ENCODE peak calls at places on chromosomes 1 and 21, in seven cellular contexts. F, K, I, Z, T, D and X are unnamed samples.

GRCh38 chr1:29631836-29632420 is 395.6 kb downstream of the PTPRU start:
- DNase-seq in F (no peak), K (no peak), I (no peak), Z (no peak), T (peak; percentile 3), D (no peak), X (no peak)

GRCh38 chr1:228088586-228089498 is 6.3 kb downstream of the ARF1 start:
- DNase-seq in F (no peak), K (no peak), I (no peak), Z (no peak), T (no peak), D (peak; percentile 82), X (peak; percentile 85)

GRCh38 chr1:154716012-154716411 is 108.0 kb upstream of the ADAR start:
- DNase-seq in F (no peak), K (peak; percentile 44), I (no peak), Z (no peak), T (no peak), D (no peak), X (peak; percentile 86)

GRCh38 chr1:27861436-27861835 is 10.9 kb upstream of the THEMIS2 start:
- DNase-seq in F (no peak), K (no peak), I (no peak), Z (no peak), T (no peak), D (no peak), X (no peak)

GRCh38 chr1:151547119-151547899 is 7.2 kb downstream of the TUFT1 start:
- DNase-seq in F (no peak), K (peak; percentile 65), I (peak; percentile 64), Z (peak; percentile 60), T (peak; percentile 85), D (no peak), X (no peak)

GRCh38 chr1:154812911-154813816 is 56.9 kb downstream of the KCNN3 start:
- DNase-seq in F (no peak), K (peak; percentile 63), I (no peak), Z (no peak), T (no peak), D (no peak), X (no peak)

GRCh38 chr1:183012301-183012994 is 10.8 kb upstream of the LAMC1 start:
- DNase-seq in F (no peak), K (no peak), I (no peak), Z (no peak), T (no peak), D (no peak), X (no peak)

GRCh38 chr1:158328424-158328823 is 2.9 kb downstream of the CD1B start:
- DNase-seq in F (no peak), K (no peak), I (no peak), Z (no peak), T (no peak), D (no peak), X (no peak)

GRCh38 chr1:156263288-156263655 is 15.4 kb upstream of the PAQR6 start:
- DNase-seq in F (no peak), K (no peak), I (no peak), Z (no peak), T (no peak), D (no peak), X (no peak)

GRCh38 chr1:96842215-96842614 is 120.6 kb downstream of the PTBP2 start:
- DNase-seq in F (no peak), K (no peak), I (no peak), Z (no peak), T (no peak), D (no peak), X (no peak)

GRCh38 chr1:149917590-149918144 is at the start of gene SV2A:
- DNase-seq in F (peak; percentile 30), K (peak; percentile 80), I (peak; percentile 72), Z (no peak), T (peak; percentile 85), D (no peak), X (no peak)

GRCh38 chr1:235329139-235329808 is 904 bp downstream of the GGPS1 start:
- DNase-seq in F (peak; percentile 14), K (peak; percentile 20), I (peak; percentile 21), Z (no peak), T (peak; percentile 74), D (no peak), X (peak; percentile 50)

GRCh38 chr1:89429062-89429461 is 65.2 kb downstream of the GBP6 start:
- DNase-seq in F (no peak), K (no peak), I (no peak), Z (no peak), T (no peak), D (peak; percentile 23), X (no peak)

GRCh38 chr1:182431278-182431677 is 18.7 kb upstream of the RGSL1 start:
- DNase-seq in F (no peak), K (no peak), I (no peak), Z (no peak), T (no peak), D (no peak), X (no peak)

GRCh38 chr21:35336534-35336933 is 287.4 kb upstream of the RUNX1 start:
- DNase-seq in F (no peak), K (no peak), I (no peak), Z (no peak), T (no peak), D (no peak), X (no peak)

GRCh38 chr1:218624051-218624450 is 278.9 kb downstream of the TGFB2 start:
- DNase-seq in F (no peak), K (no peak), I (no peak), Z (no peak), T (no peak), D (no peak), X (no peak)

GRCh38 chr1:18182518-18183160 is 75.0 kb downstream of the IGSF21 start:
- DNase-seq in F (no peak), K (no peak), I (no peak), Z (no peak), T (no peak), D (no peak), X (peak; percentile 61)

GRCh38 chr1:61120998-61121397 is 38.6 kb downstream of the NFIA start:
- DNase-seq in F (no peak), K (peak; percentile 32), I (no peak), Z (no peak), T (no peak), D (peak; percentile 21), X (no peak)

GRCh38 chr1:201883786-201884185 is 4.9 kb upstream of the SHISA4 start:
- DNase-seq in F (no peak), K (peak; percentile 16), I (no peak), Z (peak; percentile 30), T (no peak), D (peak; percentile 16), X (peak; percentile 74)

GRCh38 chr1:22204989-22205913 is 62.4 kb upstream of the WNT4 start:
- DNase-seq in F (no peak), K (no peak), I (no peak), Z (no peak), T (no peak), D (no peak), X (no peak)

GRCh38 chr1:1777950-1778826 is at the start of gene NADK:
- DNase-seq in F (peak; percentile 76), K (no peak), I (peak; percentile 64), Z (peak; percentile 55), T (no peak), D (no peak), X (no peak)

GRCh38 chr1:81349194-81349965 is 451.4 kb upstream of the ADGRL2 start:
- DNase-seq in F (no peak), K (no peak), I (no peak), Z (no peak), T (no peak), D (no peak), X (no peak)

GRCh38 chr21:25944672-25945213 is 210.0 kb downstream of the GABPA start:
- DNase-seq in F (no peak), K (no peak), I (no peak), Z (no peak), T (no peak), D (no peak), X (no peak)

GRCh38 chr1:33050221-33051076 is 13.8 kb upstream of the AK2 start:
- DNase-seq in F (no peak), K (no peak), I (peak; percentile 23), Z (no peak), T (no peak), D (no peak), X (peak; percentile 75)

GRCh38 chr1:225748479-225748878 is 29.1 kb upstream of the SRP9 start:
- DNase-seq in F (no peak), K (no peak), I (no peak), Z (no peak), T (no peak), D (no peak), X (no peak)

GRCh38 chr1:62209931-62210595 is 15.4 kb downstream of the L1TD1 start:
- DNase-seq in F (no peak), K (no peak), I (no peak), Z (no peak), T (no peak), D (no peak), X (no peak)
- TF ChIP-seq CTCF in F (no peak), K (no peak), I (no peak), Z (no peak), T (no peak), D (no peak), X (no peak)

GRCh38 chr1:222561656-222562055 is 13.8 kb upstream of the HHIPL2 start:
- DNase-seq in F (no peak), K (no peak), I (no peak), Z (no peak), T (no peak), D (no peak), X (no peak)
- TF ChIP-seq CTCF in F (no peak), K (no peak), I (no peak), Z (no peak), T (no peak), D (no peak), X (no peak)

GRCh38 chr1:179090923-179091322 is 9.1 kb downstream of the TOR3A start:
- DNase-seq in F (no peak), K (no peak), I (no peak), Z (no peak), T (no peak), D (no peak), X (no peak)

GRCh38 chr1:179092896-179093461 is 11.1 kb downstream of the TOR3A start:
- DNase-seq in F (no peak), K (no peak), I (no peak), Z (no peak), T (no peak), D (no peak), X (no peak)

GRCh38 chr1:179089827-179090482 is 8.1 kb downstream of the TOR3A start:
- DNase-seq in F (no peak), K (no peak), I (no peak), Z (no peak), T (no peak), D (no peak), X (no peak)

GRCh38 chr1:179091691-179092165 is 9.9 kb downstream of the TOR3A start:
- DNase-seq in F (no peak), K (no peak), I (no peak), Z (no peak), T (peak; percentile 81), D (peak; percentile 45), X (no peak)

DNA sequence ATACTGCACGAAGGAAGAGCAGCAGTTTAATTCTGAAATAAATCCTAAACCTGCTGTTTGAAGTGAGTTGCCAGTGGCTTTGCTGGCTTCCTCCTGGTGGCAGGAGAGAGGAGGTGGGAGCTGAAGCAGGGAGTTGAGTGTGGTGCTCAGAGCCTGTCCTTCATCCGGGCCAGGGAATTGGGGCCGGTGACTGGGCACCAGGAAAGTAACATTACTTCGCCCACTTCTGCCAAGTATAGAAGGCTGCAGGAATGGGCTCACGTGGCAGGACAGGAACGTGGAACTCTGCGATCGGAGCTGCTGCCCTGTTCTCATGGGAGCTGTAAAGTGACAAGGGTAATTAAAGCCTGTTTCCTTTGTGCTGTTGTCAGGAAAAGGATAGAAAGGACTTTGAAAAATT is 8.7 kb downstream of the TOR3A start:
- DNase-seq in F (no peak), K (no peak), I (no peak), Z (no peak), T (no peak), D (no peak), X (no peak)
- TF ChIP-seq CTCF in F (peak; percentile 27), K (no peak), I (no peak), Z (no peak), T (no peak), D (no peak), X (no peak)

GRCh38 chr1:236774926-236775325 is 20.2 kb upstream of the MTR start:
- DNase-seq in F (no peak), K (no peak), I (no peak), Z (peak; percentile 61), T (no peak), D (no peak), X (no peak)
- TF ChIP-seq CTCF in F (peak; percentile 35), K (peak; percentile 36), I (no peak), Z (peak; percentile 36), T (no peak), D (no peak), X (no peak)